ENCODE peak calls at places on chromosomes 1 and 21, in four cellular contexts. One of them, this sample, is unnamed.

GRCh38 chr1:16605532-16605931 is 7.8 kb downstream of the NBPF1 start:
- DNase-seq in heart left ventricle: no peak
- DNase-seq in IMR-90: no peak
- DNase-seq in CD8-positive, alpha-beta T cell: no peak
- DNase-seq in this sample: no peak

GRCh38 chr1:210625715-210626114 is 297.0 kb downstream of the HHAT start:
- DNase-seq in heart left ventricle: no peak
- DNase-seq in CD8-positive, alpha-beta T cell: no peak
- DNase-seq in IMR-90: no peak
- DNase-seq in this sample: no peak

GRCh38 chr1:6995789-6996188 is 210.5 kb downstream of the CAMTA1 start:
- DNase-seq in heart left ventricle: no peak
- DNase-seq in CD8-positive, alpha-beta T cell: no peak
- DNase-seq in IMR-90: no peak
- DNase-seq in this sample: no peak

GRCh38 chr1:203462878-203463277 is 12.7 kb upstream of the PRELP start:
- DNase-seq in IMR-90: peak
- DNase-seq in CD8-positive, alpha-beta T cell: no peak
- DNase-seq in heart left ventricle: no peak
- DNase-seq in this sample: peak

GRCh38 chr21:36504067-36505058 is 24.4 kb upstream of the CLDN14 start:
- DNase-seq in IMR-90: peak
- DNase-seq in CD8-positive, alpha-beta T cell: peak
- DNase-seq in heart left ventricle: no peak
- DNase-seq in this sample: no peak

GRCh38 chr1:52970149-52970548 is 43.1 kb downstream of the SCP2 start:
- DNase-seq in heart left ventricle: no peak
- DNase-seq in CD8-positive, alpha-beta T cell: no peak
- DNase-seq in IMR-90: peak
- DNase-seq in this sample: no peak

GRCh38 chr1:104706631-104707147 is 957.0 kb downstream of the AMY1C start:
- DNase-seq in CD8-positive, alpha-beta T cell: no peak
- DNase-seq in IMR-90: no peak
- DNase-seq in heart left ventricle: no peak
- DNase-seq in this sample: no peak

GRCh38 chr21:41141031-41141457 is 26.9 kb upstream of the BACE2 start:
- DNase-seq in IMR-90: peak
- DNase-seq in heart left ventricle: no peak
- DNase-seq in CD8-positive, alpha-beta T cell: no peak
- DNase-seq in this sample: peak

GRCh38 chr1:54012862-54013261 is 5.1 kb downstream of the LDLRAD1 start:
- DNase-seq in heart left ventricle: no peak
- DNase-seq in CD8-positive, alpha-beta T cell: no peak
- DNase-seq in IMR-90: no peak
- DNase-seq in this sample: no peak

GRCh38 chr1:207798847-207799246 is 47.0 kb downstream of the CD46 start:
- DNase-seq in IMR-90: peak
- DNase-seq in CD8-positive, alpha-beta T cell: peak
- DNase-seq in heart left ventricle: no peak
- DNase-seq in this sample: no peak

GRCh38 chr1:87129038-87129437 is 199.6 kb upstream of the LMO4 start:
- DNase-seq in CD8-positive, alpha-beta T cell: no peak
- DNase-seq in heart left ventricle: no peak
- DNase-seq in IMR-90: no peak
- DNase-seq in this sample: peak

GRCh38 chr1:175894543-175894942 is 151.1 kb upstream of the TNR start:
- DNase-seq in CD8-positive, alpha-beta T cell: no peak
- DNase-seq in IMR-90: no peak
- DNase-seq in heart left ventricle: no peak
- DNase-seq in this sample: no peak

GRCh38 chr21:42514883-42515228 is 1.2 kb downstream of the SLC37A1 start:
- DNase-seq in CD8-positive, alpha-beta T cell: no peak
- DNase-seq in IMR-90: no peak
- DNase-seq in heart left ventricle: no peak
- DNase-seq in this sample: peak

GRCh38 chr21:42513151-42513984 is at the start of gene SLC37A1:
- DNase-seq in heart left ventricle: no peak
- DNase-seq in IMR-90: no peak
- DNase-seq in CD8-positive, alpha-beta T cell: peak
- DNase-seq in this sample: no peak

GRCh38 chr21:42509239-42509638 is 4.4 kb upstream of the SLC37A1 start:
- DNase-seq in CD8-positive, alpha-beta T cell: no peak
- DNase-seq in IMR-90: no peak
- DNase-seq in heart left ventricle: no peak
- DNase-seq in this sample: no peak

GRCh38 chr21:42513985-42514882 is 582 bp downstream of the SLC37A1 start:
- DNase-seq in CD8-positive, alpha-beta T cell: peak
- DNase-seq in heart left ventricle: peak
- DNase-seq in IMR-90: no peak
- DNase-seq in this sample: peak

DNA sequence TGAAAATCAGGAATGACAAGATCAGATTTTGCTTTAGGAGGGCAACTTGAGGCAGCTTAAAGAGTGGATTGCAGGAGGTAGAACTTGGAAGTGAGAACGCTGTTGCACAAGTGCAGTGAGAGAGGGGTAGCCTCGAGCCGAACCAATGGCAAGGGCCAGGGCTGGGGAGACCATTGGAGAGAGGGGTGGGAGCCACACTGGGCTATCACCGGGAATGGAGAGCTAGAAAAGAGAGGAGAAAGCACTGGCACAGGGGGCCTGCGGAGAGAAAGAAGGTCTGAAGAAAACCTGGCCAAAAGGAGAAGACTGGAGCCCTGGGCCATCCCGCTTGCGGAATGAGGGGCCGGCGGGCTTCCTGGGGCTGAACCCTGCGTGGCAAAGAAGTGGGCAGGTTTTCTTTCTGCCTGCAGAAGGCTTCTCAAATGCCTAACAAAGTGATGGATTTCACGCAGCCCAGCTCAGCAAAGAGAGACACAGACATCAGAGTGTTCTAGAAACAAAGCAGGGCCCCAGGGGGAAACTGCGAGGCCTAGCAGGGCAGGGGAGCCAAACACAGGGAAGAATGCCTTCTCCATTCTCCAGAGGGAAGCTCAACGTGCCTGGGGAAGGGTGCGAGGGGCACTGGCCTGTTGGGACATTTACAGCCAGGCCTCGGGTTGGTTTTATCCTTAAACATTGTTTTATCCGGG is 1.2 kb upstream of the SLC37A1 start:
- DNase-seq in IMR-90: no peak
- DNase-seq in CD8-positive, alpha-beta T cell: no peak
- DNase-seq in heart left ventricle: no peak
- DNase-seq in this sample: no peak
- H3K27ac ChIP-seq in IMR-90: no peak
- H3K27ac ChIP-seq in CD8-positive, alpha-beta T cell: no peak
- H3K27ac ChIP-seq in heart left ventricle: no peak
- H3K27ac ChIP-seq in this sample: no peak

GRCh38 chr1:244414543-244414942 is 37.2 kb downstream of the ADSS2 start:
- DNase-seq in heart left ventricle: no peak
- DNase-seq in CD8-positive, alpha-beta T cell: no peak
- DNase-seq in IMR-90: peak
- DNase-seq in this sample: peak
- TF ChIP-seq CTCF in heart left ventricle: no peak
- TF ChIP-seq CTCF in CD8-positive, alpha-beta T cell: no peak
- TF ChIP-seq CTCF in IMR-90: peak
- TF ChIP-seq CTCF in this sample: peak

DNA sequence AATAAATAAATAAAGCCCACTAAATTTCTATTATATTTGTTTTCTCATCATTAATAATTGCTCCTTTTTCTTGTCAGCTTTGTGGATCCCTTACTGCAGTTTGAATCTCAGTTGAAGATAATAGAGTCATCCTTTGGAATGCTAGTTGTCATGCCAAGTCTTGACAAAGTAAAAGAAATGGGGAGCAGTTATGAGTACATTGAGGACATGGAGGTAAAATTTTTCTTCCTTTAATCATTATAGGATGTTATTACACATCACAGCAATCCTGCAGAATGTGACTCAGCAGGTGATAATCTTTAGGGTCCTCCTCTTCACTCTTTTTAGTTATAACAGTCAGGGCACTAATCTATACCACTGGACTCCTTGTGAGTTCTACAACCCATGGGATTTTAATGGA is 24.1 kb downstream of the MROH9 start:
- DNase-seq in CD8-positive, alpha-beta T cell: no peak
- DNase-seq in IMR-90: peak
- DNase-seq in heart left ventricle: no peak
- DNase-seq in this sample: peak
- H3K27ac ChIP-seq in CD8-positive, alpha-beta T cell: no peak
- H3K27ac ChIP-seq in IMR-90: no peak
- H3K27ac ChIP-seq in heart left ventricle: no peak
- H3K27ac ChIP-seq in this sample: no peak

DNA sequence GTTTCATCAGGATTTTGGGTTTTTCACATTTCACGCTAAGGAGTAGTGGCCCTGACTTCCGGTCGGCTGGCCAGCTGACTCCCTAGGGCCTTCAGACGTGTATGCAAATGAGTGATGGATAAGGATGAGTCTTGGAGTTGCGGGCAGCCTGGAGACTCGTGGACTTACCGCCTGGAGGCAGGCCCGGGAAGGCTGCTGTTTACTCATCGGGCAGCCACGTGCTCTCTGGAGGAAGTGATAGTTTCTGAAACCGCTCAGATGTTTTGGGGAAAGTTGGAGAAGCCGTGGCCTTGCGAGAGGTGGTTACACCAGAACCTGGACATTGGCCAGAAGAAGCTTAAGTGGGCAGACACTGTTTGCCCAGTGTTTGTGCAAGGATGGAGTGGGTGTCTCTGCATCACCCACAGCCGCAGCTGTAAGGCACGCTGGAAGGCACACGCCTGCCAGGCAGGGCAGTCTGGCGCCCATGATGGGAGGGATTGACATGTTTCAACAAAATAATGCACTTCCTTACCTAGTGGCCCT is 23.1 kb upstream of the TNFRSF1B start:
- DNase-seq in heart left ventricle: peak
- DNase-seq in IMR-90: peak
- DNase-seq in CD8-positive, alpha-beta T cell: no peak
- DNase-seq in this sample: peak
- TF ChIP-seq CTCF in heart left ventricle: peak
- TF ChIP-seq CTCF in IMR-90: no peak
- TF ChIP-seq CTCF in CD8-positive, alpha-beta T cell: no peak
- TF ChIP-seq CTCF in this sample: no peak

GRCh38 chr1:2302292-2302925 is 74.3 kb downstream of the SKI start:
- DNase-seq in CD8-positive, alpha-beta T cell: no peak
- DNase-seq in IMR-90: no peak
- DNase-seq in heart left ventricle: no peak
- DNase-seq in this sample: no peak
- H3K27ac ChIP-seq in CD8-positive, alpha-beta T cell: peak
- H3K27ac ChIP-seq in IMR-90: no peak
- H3K27ac ChIP-seq in heart left ventricle: no peak
- H3K27ac ChIP-seq in this sample: no peak

This sample was measured in foreskin keratinocyte.